ENCODE peak calls at places on chromosomes 13 and 19, in ten cellular contexts. Y, W, X, K, M, F, N, H, O and D are unnamed samples. For H3K9me3, the result is how much of the 10 kb centered on the place peaks cover.

GRCh38 chr13:51192348-51192747 is 29.9 kb upstream of the FAM124A start:
- DNase-seq in Y (peak), F (no peak), W (no peak), M (no peak), H (no peak), X (no peak), N (no peak), O (no peak), K (no peak), D (no peak)

GRCh38 chr13:39913339-39913738 is 257.9 kb downstream of the COG6 start:
- DNase-seq in O (no peak), F (no peak), X (no peak), Y (no peak), N (no peak), W (no peak), M (no peak), H (no peak), K (no peak), D (no peak)

GRCh38 chr13:106100261-106100919 is 435.1 kb downstream of the EFNB2 start:
- DNase-seq in Y (no peak), X (no peak), N (no peak), K (no peak), H (peak), F (no peak), W (no peak), M (no peak), O (peak), D (no peak)

GRCh38 chr19:56367829-56368711 is 25.3 kb downstream of the ZNF582 start:
- DNase-seq in N (peak), M (peak), X (no peak), W (peak), O (peak), F (peak), K (peak), H (peak), Y (peak), D (peak)

GRCh38 chr13:98972627-98973026 is 5.2 kb downstream of the DOCK9 start:
- DNase-seq in F (no peak), N (no peak), W (no peak), K (no peak), M (no peak), O (no peak), H (no peak), X (no peak), Y (peak), D (no peak)

GRCh38 chr19:29687244-29687896 is 22.1 kb downstream of the PLEKHF1 start:
- DNase-seq in X (no peak), F (no peak), M (peak), H (no peak), Y (peak), K (no peak), O (no peak), N (peak), W (no peak), D (no peak)

GRCh38 chr13:39676315-39676876 is 20.9 kb downstream of the COG6 start:
- DNase-seq in M (no peak), N (no peak), O (peak), F (no peak), X (no peak), W (peak), Y (peak), K (no peak), H (no peak), D (no peak)

GRCh38 chr19:14167594-14168138 is 31.3 kb upstream of the ASF1B start:
- DNase-seq in H (no peak), M (no peak), O (no peak), K (no peak), W (no peak), F (no peak), N (no peak), Y (no peak), X (no peak), D (no peak)

GRCh38 chr19:558770-559439 is 13.5 kb upstream of the BSG start:
- DNase-seq in Y (peak), M (peak), F (no peak), O (no peak), K (no peak), H (no peak), X (no peak), W (no peak), N (no peak), D (no peak)

GRCh38 chr13:54852831-54853230 is 1824.2 kb downstream of the OLFM4 start:
- DNase-seq in O (no peak), M (no peak), X (no peak), N (no peak), H (no peak), F (no peak), K (no peak), Y (no peak), W (no peak), D (no peak)

GRCh38 chr19:46890423-46891170 is 29.8 kb downstream of the ARHGAP35 start:
- DNase-seq in N (peak), K (no peak), M (no peak), X (peak), H (no peak), O (peak), Y (peak), F (peak), W (no peak), D (no peak)

GRCh38 chr19:6450166-6450565 is 9.4 kb downstream of the SLC25A23 start:
- DNase-seq in K (no peak), F (no peak), O (no peak), H (no peak), Y (no peak), X (no peak), W (no peak), M (no peak), N (no peak), D (no peak)

GRCh38 chr13:101267656-101268055 is 148.7 kb downstream of the NALCN start:
- DNase-seq in N (no peak), M (no peak), W (no peak), Y (no peak), H (no peak), K (no peak), O (no peak), X (no peak), F (no peak), D (no peak)

DNA sequence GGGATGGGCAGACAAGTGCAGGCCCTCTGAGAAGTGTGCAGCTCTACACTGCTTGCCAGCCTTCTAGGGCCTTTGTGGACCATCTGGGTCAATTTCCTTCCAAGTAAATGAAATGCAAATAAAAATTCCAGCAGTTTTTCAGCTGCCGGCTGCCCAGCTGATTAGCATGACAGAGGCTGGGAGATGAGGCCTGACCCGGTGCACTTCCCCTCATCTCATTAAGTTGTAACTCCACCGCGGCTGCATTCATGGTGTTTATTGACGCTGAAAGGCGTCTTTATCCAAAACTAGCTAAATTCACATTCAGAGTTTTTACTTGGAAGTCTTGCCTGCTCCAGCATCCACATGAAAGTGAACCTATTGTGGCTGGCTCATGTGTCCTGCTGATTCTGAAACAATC is 47.4 kb upstream of the GSX1 start:
- DNase-seq in K (no peak), X (no peak), H (peak), W (no peak), M (no peak), O (no peak), N (no peak), F (no peak), Y (no peak), D (no peak)
- H3K27ac ChIP-seq in K (no peak), X (no peak), H (peak), W (no peak), M (no peak), O (no peak), N (no peak), F (no peak), Y (no peak), D (no peak)

DNA sequence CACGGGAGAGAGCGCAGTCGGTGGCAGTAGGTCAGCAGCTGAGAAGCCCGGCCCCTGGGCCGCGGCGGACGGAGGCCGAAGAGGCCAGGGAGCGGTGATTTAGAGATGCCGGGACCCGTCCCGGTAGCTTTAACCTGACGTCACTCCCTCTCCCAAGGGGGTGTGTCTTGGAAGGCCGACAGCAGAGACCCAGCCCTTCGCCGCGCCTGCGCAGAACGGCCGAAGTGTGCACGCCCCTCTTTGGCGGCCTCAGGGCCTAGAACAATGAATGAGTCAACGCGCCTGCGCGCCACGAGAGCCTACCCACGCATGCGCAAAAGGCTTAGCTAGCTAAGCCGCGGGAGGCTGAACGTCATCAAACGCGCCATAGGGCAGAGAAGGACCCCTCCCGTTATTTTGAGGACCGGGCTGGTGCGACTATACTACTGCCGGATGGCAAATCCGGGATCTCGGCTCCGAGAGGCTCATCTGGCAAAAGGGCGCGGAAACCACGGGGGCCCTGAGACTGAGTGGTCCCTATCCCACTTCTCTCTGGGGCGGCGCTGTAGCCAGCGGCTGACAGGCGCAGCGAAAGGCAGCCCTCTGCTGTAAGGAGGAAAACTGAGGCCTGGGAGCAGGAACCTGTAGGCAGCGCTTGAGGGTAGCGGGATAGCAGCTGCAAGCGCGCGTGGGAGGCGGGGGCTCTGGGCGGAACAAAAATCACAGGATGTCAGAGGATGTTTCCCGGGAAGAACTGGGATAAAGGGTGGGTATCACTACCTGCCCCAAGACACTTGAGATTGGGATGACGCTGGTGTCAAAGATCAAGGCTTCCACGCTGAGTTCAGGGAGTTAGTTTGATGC is at the start of the genes IRGQ and ZNF576:
- DNase-seq in M (peak), W (peak), X (peak), N (peak), F (peak), H (peak), K (peak), Y (peak), O (peak), D (peak)
- TF ChIP-seq CTCF in M (no peak), W (no peak), X (no peak), N (peak), F (no peak), H (no peak), K (no peak), Y (no peak), O (peak), D (no peak)

GRCh38 chr19:2852598-2852997 is 11.3 kb downstream of the ZNF555 start:
- DNase-seq in N (no peak), K (no peak), O (no peak), M (no peak), F (no peak), X (no peak), Y (no peak), W (no peak), H (no peak), D (no peak)

GRCh38 chr19:2847507-2847906 is 6.2 kb downstream of the ZNF555 start:
- DNase-seq in X (no peak), Y (no peak), W (no peak), H (no peak), F (no peak), O (no peak), K (no peak), M (no peak), N (no peak), D (no peak)

GRCh38 chr19:2848625-2849024 is 7.3 kb downstream of the ZNF555 start:
- DNase-seq in O (no peak), K (no peak), F (no peak), W (no peak), M (no peak), X (no peak), H (no peak), N (peak), Y (no peak), D (no peak)

GRCh38 chr19:2853015-2853606 is 11.8 kb downstream of the ZNF555 start:
- DNase-seq in F (no peak), K (no peak), M (no peak), X (no peak), H (no peak), W (no peak), O (no peak), N (no peak), Y (no peak), D (no peak)

DNA sequence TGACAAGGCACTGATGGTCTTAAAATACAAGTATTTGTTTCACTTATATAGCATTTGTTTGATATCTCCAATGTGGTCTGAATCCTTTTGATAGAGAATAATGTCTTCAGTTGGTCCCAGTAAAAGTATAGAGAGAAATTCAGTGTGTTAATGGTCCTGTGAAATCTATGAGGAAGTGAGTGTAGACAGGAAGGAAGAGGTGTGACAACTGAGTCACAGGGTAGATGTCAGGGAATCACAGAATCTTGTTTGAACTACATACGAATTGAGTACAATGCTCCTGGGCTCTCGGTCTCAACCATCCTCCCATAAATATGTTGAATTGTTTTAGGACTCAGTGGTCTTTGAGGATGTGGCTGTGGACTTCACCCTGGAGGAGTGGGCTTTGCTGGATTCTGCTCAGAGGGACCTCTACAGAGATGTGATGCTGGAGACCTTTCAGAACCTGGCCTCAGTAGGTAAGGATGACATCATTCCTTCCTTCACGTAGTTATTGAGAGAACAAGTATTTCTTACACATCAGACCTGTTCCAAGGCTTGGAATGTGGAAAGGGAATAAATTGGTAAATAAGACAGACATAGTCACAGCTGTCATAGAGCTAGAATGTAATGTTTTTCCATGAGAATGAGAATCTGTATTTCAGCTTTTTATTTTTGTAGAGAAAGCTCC is 9.1 kb downstream of the ZNF555 start:
- DNase-seq in O (no peak), M (no peak), Y (no peak), N (no peak), H (no peak), X (no peak), F (no peak), W (no peak), K (no peak), D (no peak)
- H3K9me3 ChIP-seq in O (under half), M (under half), Y (under half), N (half or more), H (half or more), X (half or more), F (under half), W (under half), K (under half), D (under half)

GRCh38 chr13:22095794-22096193 is 424.9 kb downstream of the FGF9 start:
- DNase-seq in F (no peak), K (no peak), Y (no peak), H (no peak), X (no peak), M (no peak), W (no peak), O (no peak), N (no peak), D (no peak)
- H3K27ac ChIP-seq in F (no peak), K (no peak), Y (no peak), H (no peak), X (no peak), M (no peak), W (no peak), O (no peak), N (no peak), D (no peak)

GRCh38 chr19:1651548-1652394 is 644 bp downstream of the TCF3 start:
- DNase-seq in K (no peak), H (no peak), O (peak), F (peak), W (peak), N (no peak), Y (peak), X (no peak), M (peak), D (peak)

GRCh38 chr19:1649706-1650626 is 2.4 kb downstream of the TCF3 start:
- DNase-seq in Y (no peak), X (no peak), W (no peak), H (no peak), K (no peak), O (no peak), N (no peak), F (no peak), M (peak), D (no peak)

GRCh38 chr19:1652471-1653299 is at the start of gene TCF3:
- DNase-seq in N (peak), W (peak), O (peak), M (peak), Y (peak), K (peak), H (peak), F (peak), X (peak), D (peak)

GRCh38 chr19:1650627-1651009 is 1.8 kb downstream of the TCF3 start:
- DNase-seq in H (no peak), Y (peak), N (no peak), O (no peak), M (peak), W (no peak), F (no peak), X (no peak), K (no peak), D (no peak)

DNA sequence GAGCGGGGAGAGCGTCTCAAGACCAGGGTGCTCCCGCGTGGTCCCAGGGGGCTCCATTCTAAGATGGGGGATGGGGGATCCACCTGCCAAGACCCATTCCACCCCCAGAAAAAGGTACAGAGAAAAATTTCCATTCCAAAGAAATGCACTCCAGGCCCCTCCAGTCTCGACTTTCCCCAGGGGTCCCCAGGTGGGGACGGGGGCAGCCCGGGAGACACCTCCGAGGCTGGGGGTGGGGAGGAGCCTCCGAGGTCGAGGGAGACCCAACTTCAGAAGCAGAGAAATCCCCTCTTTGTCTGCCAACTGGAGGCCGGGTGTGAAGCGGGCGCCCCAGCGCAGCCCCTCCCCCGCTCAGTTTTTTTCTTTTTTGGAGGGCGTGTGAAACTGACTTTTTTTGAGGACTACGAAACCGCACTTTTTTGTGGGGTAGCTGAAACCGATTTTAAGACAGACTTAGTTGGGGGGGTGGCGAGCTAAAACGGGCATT is 1.3 kb downstream of the TCF3 start:
- DNase-seq in N (no peak), O (peak), W (no peak), M (peak), F (no peak), H (no peak), Y (peak), X (no peak), K (no peak), D (peak)
- TF ChIP-seq CTCF in N (no peak), O (no peak), W (no peak), M (no peak), F (no peak), H (no peak), Y (no peak), X (no peak), K (no peak), D (no peak)

DNA sequence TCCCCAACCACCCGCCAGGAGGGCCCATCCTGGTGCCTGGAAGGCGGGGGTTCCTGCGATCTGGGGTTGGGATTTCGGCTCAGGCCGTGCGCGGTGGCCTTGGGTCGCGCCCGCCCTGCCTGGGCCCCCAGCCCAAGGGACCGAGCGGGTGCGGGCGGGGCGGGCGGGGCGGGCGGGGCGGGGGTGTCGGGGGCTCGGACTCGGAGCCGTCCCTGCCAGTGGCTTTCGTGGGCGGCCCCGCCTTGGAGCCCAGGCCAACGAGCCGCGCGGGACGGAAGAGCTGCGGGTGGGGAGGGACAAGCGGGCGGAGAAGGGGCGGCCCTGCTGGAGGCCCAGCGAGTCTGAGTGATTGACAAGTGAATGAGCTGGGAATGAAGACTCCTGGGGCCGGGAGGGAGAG is 24.6 kb upstream of the ZNF729 start:
- DNase-seq in Y (no peak), X (no peak), N (no peak), O (no peak), K (no peak), M (no peak), H (no peak), W (no peak), F (no peak), D (no peak)
- H3K9me3 ChIP-seq in Y (under half), X (under half), N (half or more), O (under half), K (under half), M (under half), H (half or more), W (under half), F (under half), D (under half)